ENCODE peak calls at places on chromosomes 1 and 21, in four cellular contexts. One of them, this sample, is unnamed. For H3K27me3, the result is how much of the 10 kb centered on the place peaks cover.

GRCh38 chr1:99603699-99604595 is 42.0 kb upstream of the PALMD start:
- DNase-seq in neural progenitor cell: no peak
- DNase-seq in aorta: no peak
- DNase-seq in thoracic aorta: no peak
- DNase-seq in this sample: no peak

GRCh38 chr1:150186789-150187559 is 37.3 kb downstream of the PLEKHO1 start:
- DNase-seq in neural progenitor cell: peak
- DNase-seq in aorta: peak
- DNase-seq in thoracic aorta: no peak
- DNase-seq in this sample: peak

GRCh38 chr1:118101445-118101844 is 83.6 kb downstream of the SPAG17 start:
- DNase-seq in neural progenitor cell: no peak
- DNase-seq in aorta: no peak
- DNase-seq in thoracic aorta: no peak
- DNase-seq in this sample: no peak

GRCh38 chr1:30782361-30783243 is 25.0 kb upstream of the LAPTM5 start:
- DNase-seq in neural progenitor cell: peak
- DNase-seq in aorta: peak
- DNase-seq in thoracic aorta: peak
- DNase-seq in this sample: peak

GRCh38 chr1:36988741-36989193 is 45.5 kb downstream of the GRIK3 start:
- DNase-seq in neural progenitor cell: peak
- DNase-seq in aorta: no peak
- DNase-seq in thoracic aorta: no peak
- DNase-seq in this sample: no peak

GRCh38 chr1:40076895-40077312 is 20.1 kb downstream of the PPT1 start:
- DNase-seq in neural progenitor cell: no peak
- DNase-seq in aorta: no peak
- DNase-seq in thoracic aorta: no peak
- DNase-seq in this sample: no peak

GRCh38 chr21:29007801-29008200 is 11.3 kb downstream of the RWDD2B start:
- DNase-seq in neural progenitor cell: no peak
- DNase-seq in aorta: no peak
- DNase-seq in thoracic aorta: no peak
- DNase-seq in this sample: no peak

GRCh38 chr1:232899839-232900238 is 50.6 kb upstream of the NTPCR start:
- DNase-seq in neural progenitor cell: no peak
- DNase-seq in aorta: no peak
- DNase-seq in thoracic aorta: no peak
- DNase-seq in this sample: no peak

GRCh38 chr1:53562256-53562982 is 103.2 kb downstream of the DMRTB1 start:
- DNase-seq in neural progenitor cell: no peak
- DNase-seq in aorta: peak
- DNase-seq in thoracic aorta: no peak
- DNase-seq in this sample: no peak

GRCh38 chr1:25743164-25744139 is 56.5 kb upstream of the SELENON start:
- DNase-seq in neural progenitor cell: no peak
- DNase-seq in aorta: peak
- DNase-seq in thoracic aorta: peak
- DNase-seq in this sample: no peak

GRCh38 chr1:223714849-223715709 is 2.7 kb downstream of the CAPN2 start:
- DNase-seq in neural progenitor cell: peak
- DNase-seq in aorta: no peak
- DNase-seq in thoracic aorta: no peak
- DNase-seq in this sample: peak

GRCh38 chr1:182588460-182589396 is at the start of gene RNASEL:
- DNase-seq in neural progenitor cell: peak
- DNase-seq in aorta: peak
- DNase-seq in thoracic aorta: no peak
- DNase-seq in this sample: peak

GRCh38 chr1:233607252-233608119 is 6.4 kb upstream of the KCNK1 start:
- DNase-seq in neural progenitor cell: no peak
- DNase-seq in aorta: no peak
- DNase-seq in thoracic aorta: no peak
- DNase-seq in this sample: no peak

GRCh38 chr21:41121785-41122415 is 46.1 kb upstream of the BACE2 start:
- DNase-seq in neural progenitor cell: peak
- DNase-seq in aorta: peak
- DNase-seq in thoracic aorta: peak
- DNase-seq in this sample: peak

GRCh38 chr1:188689542-188689941 is 1788.1 kb downstream of the BRINP3 start:
- DNase-seq in neural progenitor cell: peak
- DNase-seq in aorta: no peak
- DNase-seq in thoracic aorta: no peak
- DNase-seq in this sample: peak

GRCh38 chr1:111559736-111560279 is 56.4 kb upstream of the ADORA3 start:
- DNase-seq in neural progenitor cell: no peak
- DNase-seq in aorta: no peak
- DNase-seq in thoracic aorta: no peak
- DNase-seq in this sample: no peak

GRCh38 chr1:55067022-55067781 is 27.9 kb downstream of the PCSK9 start:
- DNase-seq in neural progenitor cell: no peak
- DNase-seq in aorta: no peak
- DNase-seq in thoracic aorta: no peak
- DNase-seq in this sample: no peak

GRCh38 chr1:24142546-24143431 is at the start of gene IL22RA1:
- DNase-seq in neural progenitor cell: no peak
- DNase-seq in aorta: no peak
- DNase-seq in thoracic aorta: no peak
- DNase-seq in this sample: no peak

GRCh38 chr1:162373541-162374375 is 2.9 kb downstream of the SPATA46 start:
- DNase-seq in neural progenitor cell: no peak
- DNase-seq in aorta: no peak
- DNase-seq in thoracic aorta: no peak
- DNase-seq in this sample: no peak

GRCh38 chr1:230641346-230641745 is 935 bp upstream of the COG2 start:
- DNase-seq in neural progenitor cell: no peak
- DNase-seq in aorta: no peak
- DNase-seq in thoracic aorta: no peak
- DNase-seq in this sample: no peak

GRCh38 chr1:243977104-243977503 is 74.0 kb upstream of the ZBTB18 start:
- DNase-seq in neural progenitor cell: no peak
- DNase-seq in aorta: no peak
- DNase-seq in thoracic aorta: no peak
- DNase-seq in this sample: no peak

GRCh38 chr1:202320081-202320405 is 21.7 kb downstream of the UBE2T start:
- DNase-seq in neural progenitor cell: no peak
- DNase-seq in aorta: no peak
- DNase-seq in thoracic aorta: no peak
- DNase-seq in this sample: no peak

GRCh38 chr1:33414879-33415278 is 16.0 kb downstream of the PHC2 start:
- DNase-seq in neural progenitor cell: no peak
- DNase-seq in aorta: no peak
- DNase-seq in thoracic aorta: no peak
- DNase-seq in this sample: no peak

GRCh38 chr1:59605184-59605583 is 209.6 kb upstream of the HOOK1 start:
- DNase-seq in neural progenitor cell: no peak
- DNase-seq in aorta: no peak
- DNase-seq in thoracic aorta: no peak
- DNase-seq in this sample: no peak

GRCh38 chr21:32807717-32808380 is 36.3 kb upstream of the PAXBP1 start:
- DNase-seq in neural progenitor cell: peak
- DNase-seq in aorta: no peak
- DNase-seq in thoracic aorta: no peak
- DNase-seq in this sample: no peak

GRCh38 chr1:64019818-64020217 is 183.6 kb upstream of the UBE2U start:
- DNase-seq in neural progenitor cell: peak
- DNase-seq in aorta: no peak
- DNase-seq in thoracic aorta: no peak
- DNase-seq in this sample: no peak

GRCh38 chr1:151947140-151947539 is 37.8 kb upstream of the THEM4 start:
- DNase-seq in neural progenitor cell: no peak
- DNase-seq in aorta: no peak
- DNase-seq in thoracic aorta: no peak
- DNase-seq in this sample: no peak

GRCh38 chr1:183675381-183675780 is 22.3 kb upstream of the APOBEC4 start:
- DNase-seq in neural progenitor cell: no peak
- DNase-seq in aorta: no peak
- DNase-seq in thoracic aorta: no peak
- DNase-seq in this sample: no peak
- H3K27me3 ChIP-seq in neural progenitor cell: under half
- H3K27me3 ChIP-seq in aorta: under half
- H3K27me3 ChIP-seq in thoracic aorta: under half
- H3K27me3 ChIP-seq in this sample: under half

GRCh38 chr1:175514309-175515001 is 228.9 kb downstream of the TNR start:
- DNase-seq in neural progenitor cell: no peak
- DNase-seq in aorta: no peak
- DNase-seq in thoracic aorta: no peak
- DNase-seq in this sample: no peak
- H3K27me3 ChIP-seq in neural progenitor cell: under half
- H3K27me3 ChIP-seq in aorta: under half
- H3K27me3 ChIP-seq in thoracic aorta: under half
- H3K27me3 ChIP-seq in this sample: under half

DNA sequence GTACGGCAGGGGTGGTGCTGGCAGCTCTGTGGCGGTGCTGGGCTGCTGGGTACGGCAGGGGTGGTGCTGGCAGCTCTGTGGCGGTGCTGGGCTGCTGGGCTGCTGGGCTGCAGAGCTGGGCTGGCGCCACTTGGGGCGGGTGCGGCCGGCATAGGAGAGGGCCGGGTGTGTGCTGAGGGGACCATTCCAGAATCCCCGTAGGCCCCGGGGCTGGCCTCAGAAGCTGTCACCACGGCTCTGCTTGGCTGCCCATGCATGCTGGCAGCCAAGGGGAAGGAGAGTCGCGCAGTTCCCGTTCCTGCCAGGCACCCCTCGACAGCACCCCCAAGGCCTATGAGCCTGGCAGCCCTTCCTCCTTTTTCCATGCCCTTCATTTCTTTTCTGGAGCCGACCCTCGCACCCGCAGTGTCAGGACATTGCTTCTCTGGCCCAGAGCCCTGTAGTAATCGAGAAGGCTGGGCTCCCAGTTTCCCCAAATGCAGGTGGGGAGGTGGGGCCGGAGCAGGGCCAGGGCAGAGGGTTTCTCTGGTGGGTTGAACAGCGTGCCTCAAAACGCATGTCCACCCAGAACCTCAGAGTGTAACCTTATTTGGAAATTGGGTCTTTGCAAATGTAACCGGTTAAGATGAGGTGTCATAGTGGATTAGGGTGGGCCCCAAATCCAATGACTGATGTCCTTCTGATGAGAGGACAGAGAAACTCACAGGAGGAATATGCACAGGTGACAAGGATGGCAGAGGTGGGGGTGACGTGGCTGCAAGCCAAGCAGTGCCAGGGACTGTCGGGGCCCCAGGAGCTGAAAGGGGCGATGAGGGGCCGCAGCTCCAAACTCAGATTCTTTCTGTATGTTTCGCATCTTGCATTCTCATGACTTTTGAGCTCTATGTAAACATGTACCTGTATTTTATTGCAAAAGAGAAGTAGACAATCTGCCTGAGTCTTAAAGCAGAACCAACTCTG is 71.0 kb upstream of the ACTRT2 start:
- DNase-seq in neural progenitor cell: no peak
- DNase-seq in aorta: peak
- DNase-seq in thoracic aorta: no peak
- DNase-seq in this sample: no peak
- H3K27me3 ChIP-seq in neural progenitor cell: under half
- H3K27me3 ChIP-seq in aorta: under half
- H3K27me3 ChIP-seq in thoracic aorta: under half
- H3K27me3 ChIP-seq in this sample: under half

DNA sequence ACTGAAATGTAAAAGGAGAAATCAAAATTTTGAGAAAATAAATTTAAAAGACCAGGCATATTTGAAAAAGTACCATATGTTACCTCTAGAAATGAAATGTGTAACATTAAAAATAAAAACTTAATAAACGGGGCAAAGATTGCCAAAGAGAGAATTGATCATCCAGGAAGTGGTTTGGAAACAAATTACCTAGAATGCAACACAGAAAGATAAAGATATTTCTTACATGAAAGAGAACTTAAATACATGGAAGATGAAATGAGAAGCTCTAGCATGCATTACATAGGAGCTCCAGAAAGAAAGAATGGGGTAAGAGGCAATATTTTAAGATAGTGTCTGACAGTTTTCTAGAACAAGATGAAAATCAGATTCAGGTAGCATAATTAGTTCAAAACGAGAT is 235.9 kb upstream of the IRF2BP2 start:
- DNase-seq in neural progenitor cell: no peak
- DNase-seq in aorta: no peak
- DNase-seq in thoracic aorta: no peak
- DNase-seq in this sample: no peak
- H3K27me3 ChIP-seq in neural progenitor cell: under half
- H3K27me3 ChIP-seq in aorta: under half
- H3K27me3 ChIP-seq in thoracic aorta: under half
- H3K27me3 ChIP-seq in this sample: under half

DNA sequence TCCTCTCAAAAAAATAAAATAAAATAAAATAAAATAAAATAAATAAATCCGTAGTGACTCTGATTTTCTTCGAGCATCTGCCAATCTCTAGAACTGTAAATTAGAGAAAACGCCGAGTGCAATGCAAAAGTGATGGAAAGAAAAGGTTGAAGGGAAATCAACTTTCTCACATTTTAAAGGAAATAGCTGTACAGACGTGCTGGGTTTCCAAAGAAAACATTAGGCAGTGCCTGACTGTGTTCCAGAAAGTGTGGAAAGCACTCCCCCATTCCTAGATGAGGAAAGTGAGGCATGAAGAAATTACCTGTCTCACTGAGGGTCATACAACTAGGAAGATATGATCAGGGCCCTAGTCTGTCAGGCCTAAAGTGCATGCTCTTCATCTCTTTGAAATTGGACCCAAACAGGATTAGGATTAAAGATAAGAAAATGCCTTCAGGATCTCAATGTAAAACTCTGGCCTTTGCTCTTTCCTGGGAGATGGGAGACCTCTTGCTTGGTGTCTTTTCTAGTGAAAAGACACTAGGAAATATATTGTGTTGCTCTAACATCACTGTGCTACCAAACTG is 1.8 kb upstream of the PTPN14 start:
- DNase-seq in neural progenitor cell: no peak
- DNase-seq in aorta: no peak
- DNase-seq in thoracic aorta: no peak
- DNase-seq in this sample: no peak
- H3K27me3 ChIP-seq in neural progenitor cell: under half
- H3K27me3 ChIP-seq in aorta: under half
- H3K27me3 ChIP-seq in thoracic aorta: under half
- H3K27me3 ChIP-seq in this sample: under half

GRCh38 chr1:22708777-22709176 is 1.9 kb upstream of the EPHB2 start:
- DNase-seq in neural progenitor cell: no peak
- DNase-seq in aorta: no peak
- DNase-seq in thoracic aorta: no peak
- DNase-seq in this sample: no peak
- H3K27me3 ChIP-seq in neural progenitor cell: under half
- H3K27me3 ChIP-seq in aorta: under half
- H3K27me3 ChIP-seq in thoracic aorta: under half
- H3K27me3 ChIP-seq in this sample: under half